ENCODE peak calls at places on chromosomes 2 and 18, in five cellular contexts. A, D, I, O and V are unnamed samples.

GRCh38 chr2:121626777-121627524 is 22.3 kb downstream of the CLASP1 start:
- DNase-seq in O (no peak), A (peak), D (peak), I (no peak), V (peak)

GRCh38 chr2:172342056-172342455 is 85.3 kb upstream of the ITGA6 start:
- DNase-seq in I (no peak), D (no peak), A (no peak), O (no peak), V (peak)

GRCh38 chr18:9826666-9827065 is 59.1 kb upstream of the TXNDC2 start:
- DNase-seq in D (no peak), I (no peak), O (no peak), A (no peak), V (no peak)

GRCh38 chr2:1769703-1770422 is 25.5 kb upstream of the PXDN start:
- DNase-seq in D (peak), O (peak), A (peak), I (peak), V (peak)

GRCh38 chr2:206276169-206276927 is 1.9 kb downstream of the ZDBF2 start:
- DNase-seq in I (no peak), D (no peak), O (no peak), A (no peak), V (no peak)

GRCh38 chr18:36465276-36465675 is 167.8 kb downstream of the FHOD3 start:
- DNase-seq in A (no peak), O (no peak), I (no peak), D (no peak), V (no peak)

GRCh38 chr2:8819194-8819593 is 18.2 kb downstream of the KIDINS220 start:
- DNase-seq in D (no peak), I (no peak), O (no peak), A (no peak), V (no peak)

GRCh38 chr18:2905802-2906521 is 59.2 kb downstream of the EMILIN2 start:
- DNase-seq in I (peak), A (peak), D (peak), O (peak), V (peak)

GRCh38 chr2:63984606-63985359 is 34.4 kb downstream of the VPS54 start:
- DNase-seq in O (no peak), A (no peak), I (peak), D (no peak), V (no peak)

GRCh38 chr2:225041871-225042799 is at the start of gene DOCK10:
- DNase-seq in D (no peak), O (no peak), I (no peak), A (peak), V (peak)

GRCh38 chr2:229701716-229702115 is 12.6 kb downstream of the DNER start:
- DNase-seq in A (no peak), I (no peak), O (no peak), D (no peak), V (no peak)

GRCh38 chr2:239238839-239239606 is 161.8 kb downstream of the HDAC4 start:
- DNase-seq in I (no peak), A (no peak), D (peak), O (peak), V (no peak)

GRCh38 chr2:45987856-45988255 is 309.4 kb upstream of the EPAS1 start:
- DNase-seq in D (no peak), O (no peak), A (no peak), I (no peak), V (no peak)

GRCh38 chr18:32777049-32777448 is 4.2 kb upstream of the KLHL14 start:
- DNase-seq in D (peak), I (peak), A (no peak), O (no peak), V (no peak)

GRCh38 chr2:230732914-230733401 is 20.3 kb downstream of the CAB39 start:
- DNase-seq in A (no peak), O (no peak), I (no peak), D (no peak), V (no peak)

GRCh38 chr18:8426401-8426800 is 182.8 kb upstream of the RAB12 start:
- DNase-seq in A (no peak), O (no peak), I (peak), D (no peak), V (no peak)

GRCh38 chr2:181457741-181458425 is 697 bp downstream of the ITGA4 start:
- DNase-seq in D (peak), A (peak), I (no peak), O (peak), V (peak)

GRCh38 chr2:133198678-133199077 is 369.6 kb downstream of the NCKAP5 start:
- DNase-seq in D (no peak), O (no peak), A (no peak), I (no peak), V (no peak)

GRCh38 chr2:120672526-120673204 is 63.0 kb upstream of the GLI2 start:
- DNase-seq in O (peak), I (no peak), D (peak), A (no peak), V (no peak)

GRCh38 chr2:207483477-207483876 is 46.3 kb upstream of the CREB1 start:
- DNase-seq in D (no peak), A (no peak), O (no peak), I (no peak), V (no peak)

GRCh38 chr2:1756456-1756855 is 12.1 kb upstream of the PXDN start:
- DNase-seq in I (no peak), O (peak), D (no peak), A (peak), V (no peak)

GRCh38 chr2:208025814-208026184 is 472 bp upstream of the PLEKHM3 start:
- DNase-seq in O (no peak), A (no peak), I (no peak), D (no peak), V (no peak)

GRCh38 chr2:237743024-237743423 is 55.6 kb upstream of the RBM44 start:
- DNase-seq in A (no peak), D (no peak), I (no peak), O (no peak), V (no peak)

GRCh38 chr18:23824704-23825103 is 135.5 kb downstream of the LAMA3 start:
- DNase-seq in A (no peak), I (no peak), D (no peak), O (no peak), V (no peak)

GRCh38 chr18:79458131-79458838 is 62.6 kb downstream of the NFATC1 start:
- DNase-seq in A (peak), D (peak), O (no peak), I (peak), V (peak)

GRCh38 chr18:26526128-26526965 is 22.0 kb downstream of the KCTD1 start:
- DNase-seq in A (no peak), I (no peak), O (no peak), D (no peak), V (no peak)

GRCh38 chr2:226756131-226756530 is 43.5 kb downstream of the IRS1 start:
- DNase-seq in O (no peak), I (peak), D (no peak), A (no peak), V (no peak)

GRCh38 chr2:32564417-32565035 is 63.3 kb upstream of the TTC27 start:
- DNase-seq in O (no peak), A (no peak), D (no peak), I (no peak), V (no peak)

GRCh38 chr2:8587920-8588830 is 93.7 kb upstream of the ID2 start:
- DNase-seq in D (no peak), I (no peak), O (peak), A (no peak), V (no peak)

GRCh38 chr18:13915973-13916372 is 637 bp upstream of the MC2R start:
- DNase-seq in I (peak), A (no peak), D (no peak), O (no peak), V (no peak)

GRCh38 chr2:230230087-230230486 is 4.6 kb downstream of the SP140 start:
- DNase-seq in A (no peak), I (peak), D (no peak), O (no peak), V (no peak)

GRCh38 chr18:48074929-48075706 is 144.7 kb upstream of the SMAD2 start:
- DNase-seq in A (no peak), O (no peak), I (no peak), D (no peak), V (no peak)

GRCh38 chr2:38613126-38613848 is 10.6 kb upstream of the HNRNPLL start:
- DNase-seq in O (no peak), A (no peak), I (no peak), D (no peak), V (no peak)

GRCh38 chr2:126934803-126935202 is 36.1 kb downstream of the TEX51 start:
- DNase-seq in A (no peak), D (no peak), I (no peak), O (no peak), V (no peak)

GRCh38 chr2:225004531-225004930 is 37.7 kb downstream of the DOCK10 start:
- DNase-seq in A (no peak), O (no peak), I (no peak), D (no peak), V (no peak)

GRCh38 chr2:9276074-9276473 is 69.5 kb downstream of the ASAP2 start:
- DNase-seq in O (no peak), I (no peak), D (no peak), A (no peak), V (no peak)

GRCh38 chr2:37669500-37669899 is 1.9 kb downstream of the CDC42EP3 start:
- DNase-seq in O (no peak), A (no peak), I (no peak), D (no peak), V (no peak)

GRCh38 chr2:197893403-197894177 is 89.2 kb downstream of the PLCL1 start:
- DNase-seq in A (peak), I (no peak), O (no peak), D (no peak), V (no peak)

GRCh38 chr18:41933778-41934177 is 21.3 kb upstream of the PIK3C3 start:
- DNase-seq in A (no peak), I (no peak), D (no peak), O (no peak), V (no peak)

GRCh38 chr18:36493349-36494281 is 196.1 kb downstream of the FHOD3 start:
- DNase-seq in I (peak), O (no peak), A (no peak), D (no peak), V (no peak)

GRCh38 chr2:131151398-131151797 is 46.3 kb downstream of the PLEKHB2 start:
- DNase-seq in O (no peak), I (no peak), D (no peak), A (no peak), V (no peak)
- TF ChIP-seq POLR2AphosphoS5 in O (no peak), I (no peak), D (no peak), A (no peak), V (no peak)

GRCh38 chr2:96137611-96138129 is 632 bp downstream of the ASTL start:
- DNase-seq in A (no peak), O (no peak), D (no peak), I (no peak), V (no peak)
- TF ChIP-seq POLR2A in A (no peak), O (no peak), D (no peak), I (no peak), V (no peak)

DNA sequence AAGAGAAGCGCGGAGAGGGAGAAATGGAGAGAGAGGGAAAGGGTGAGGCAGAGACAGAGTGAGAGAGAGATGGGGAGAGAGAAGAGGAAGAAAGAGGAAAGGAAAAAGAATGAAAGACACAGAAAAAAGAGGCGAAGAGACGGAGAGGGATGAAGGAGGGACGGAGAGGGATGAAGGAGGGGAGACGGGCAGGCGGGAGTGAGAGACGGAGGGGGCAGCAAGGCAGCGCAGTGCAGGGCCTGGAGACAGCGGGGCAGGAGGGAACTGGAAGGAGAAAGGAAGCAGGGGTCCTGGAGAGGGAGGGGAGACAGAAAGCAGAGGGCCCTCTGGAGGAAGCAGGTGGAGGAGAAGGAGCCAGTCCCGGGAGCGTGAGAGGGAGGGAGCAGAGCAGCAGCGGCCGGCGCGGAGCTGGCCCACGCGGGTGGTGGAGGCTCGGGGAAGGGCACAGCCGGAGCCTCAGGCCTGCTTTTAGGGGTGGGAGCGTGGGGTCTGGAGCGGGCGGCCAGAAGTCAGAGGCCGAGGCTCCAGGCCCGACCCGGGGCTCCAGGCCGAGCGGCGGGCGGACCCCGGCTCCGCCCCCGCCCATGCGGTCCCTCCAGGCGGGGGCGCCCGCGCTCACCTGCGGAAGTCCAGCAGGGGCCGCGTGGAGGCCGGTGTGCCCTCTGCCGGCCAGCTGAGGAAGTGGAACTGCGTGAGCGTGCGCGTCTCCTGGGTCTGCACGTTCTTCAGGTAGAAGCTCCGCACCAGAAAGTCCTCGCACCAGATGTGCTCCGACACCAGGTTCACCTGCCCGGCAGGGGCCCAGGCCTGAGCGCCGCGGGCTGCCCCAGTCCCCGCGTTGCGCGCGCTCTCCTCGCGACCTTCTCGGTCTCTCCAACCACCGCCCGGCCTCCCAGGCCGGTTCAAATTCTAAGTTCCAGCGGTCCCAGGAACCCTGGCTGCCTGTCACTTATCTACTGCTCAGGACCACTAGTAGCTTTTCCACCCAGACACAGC is 14.5 kb downstream of the PTPRN start:
- DNase-seq in O (peak), I (peak), D (peak), A (peak), V (peak)
- TF ChIP-seq EP300 in O (no peak), I (peak), D (no peak), A (no peak), V (no peak)

DNA sequence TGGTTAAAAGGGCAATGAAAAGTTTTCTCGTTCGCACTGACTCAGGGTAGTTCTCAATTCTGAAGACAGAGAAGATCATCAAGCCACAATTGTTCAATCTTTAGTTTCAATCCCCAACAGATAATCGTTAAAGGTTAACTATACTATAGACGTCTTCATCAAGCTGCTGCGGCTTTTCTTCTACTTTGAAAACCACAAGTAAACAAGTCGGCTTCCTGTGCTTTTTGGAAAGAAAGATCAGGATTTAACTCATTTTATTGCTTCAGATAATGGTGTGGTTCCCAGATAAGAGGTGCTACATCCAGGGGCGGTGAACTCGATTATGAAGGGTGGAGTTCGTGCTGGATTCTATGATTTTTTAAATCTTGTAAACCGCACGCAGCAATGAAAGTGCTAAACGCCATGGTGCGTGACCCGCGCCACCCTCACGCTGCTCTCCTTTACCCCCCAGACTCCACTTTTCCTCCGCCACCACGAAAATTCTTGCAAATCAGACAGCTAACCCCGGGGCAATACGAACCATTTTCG is 535 bp upstream of the CDCA7 start:
- DNase-seq in O (no peak), D (no peak), A (no peak), I (peak), V (no peak)
- TF ChIP-seq POLR2AphosphoS5 in O (no peak), D (peak), A (no peak), I (no peak), V (no peak)

DNA sequence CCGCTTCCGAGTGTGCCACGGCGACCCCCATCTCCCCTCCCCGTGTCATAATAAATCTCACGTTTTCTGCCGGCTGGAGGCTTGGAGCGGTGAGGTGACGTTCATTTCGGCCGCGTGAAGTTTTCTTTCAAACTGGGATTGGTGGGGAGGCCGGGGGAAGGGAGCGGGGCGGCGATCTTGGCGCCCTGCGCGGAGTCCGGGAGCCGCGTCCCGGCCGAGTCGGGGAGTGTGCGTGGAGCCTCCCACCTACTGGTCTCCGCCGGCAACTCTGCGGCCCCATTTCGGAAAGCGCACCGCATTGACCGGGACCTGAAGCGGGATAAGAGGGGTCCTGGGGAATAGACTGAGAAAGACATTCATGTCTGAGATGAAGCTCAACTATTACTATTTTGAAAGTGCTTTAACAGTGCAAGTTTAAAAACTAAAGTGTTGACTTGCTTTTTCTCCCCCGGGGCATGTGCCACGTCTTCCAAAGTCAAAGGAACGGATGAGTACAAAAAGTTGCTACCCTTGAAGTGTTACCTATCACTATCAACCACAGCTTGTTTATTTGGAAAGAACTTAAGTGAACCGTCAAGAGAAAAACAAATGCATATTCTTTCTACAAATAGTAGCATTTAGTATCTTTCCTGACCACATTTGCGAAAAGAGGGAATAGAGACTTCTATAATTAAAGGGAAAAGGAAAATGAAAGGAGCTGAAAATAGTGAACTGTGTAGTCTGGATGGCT is 818 bp upstream of the IKZF2 start:
- DNase-seq in I (peak), A (peak), O (peak), D (peak), V (peak)
- TF ChIP-seq POLR2A in I (no peak), A (no peak), O (no peak), D (no peak), V (peak)

GRCh38 chr2:85504434-85505261 is 34.3 kb upstream of the MAT2A start:
- DNase-seq in O (no peak), D (peak), I (no peak), A (peak), V (no peak)
- TF ChIP-seq EP300 in O (no peak), D (no peak), I (no peak), A (no peak), V (no peak)